ENCODE peak calls at places on chromosomes 2 and 18, in ten cellular contexts. S is HT1080; O is effector CD4-positive, alpha-beta T cell; X is ELF-1; Y is left lobe of liver; W is small intestine; P is RKO; C is A549; E is activated CD4-positive, alpha-beta T cell treated with anti-CD3 and anti-CD28 coated beads, Interleukin-2, amount 10 ng/mL, durations not matched to agents 7 days and 5 days; R is stimulated activated CD8-positive, alpha-beta memory T cell treated with anti-CD3 and anti-CD28 coated beads, Interleukin-7, amount 100 ng/mL, for 24 hours. U is an unnamed sample.

GRCh38 chr2:236717120-236717519 is 147.5 kb downstream of the ACKR3 start:
- DNase-seq in S (no peak), O (no peak), X (no peak), Y (no peak), W (no peak), P (no peak), C (no peak), E (no peak), R (no peak), U (no peak)

GRCh38 chr2:85066874-85067351 is 66.3 kb upstream of the TCF7L1 start:
- DNase-seq in S (peak), O (no peak), X (peak), Y (peak), W (peak), P (peak), C (peak), E (peak), R (peak), U (peak)

GRCh38 chr2:172672999-172673726 is 62.5 kb upstream of the RAPGEF4 start:
- DNase-seq in S (peak), O (no peak), X (no peak), Y (peak), W (peak), P (no peak), C (peak), E (no peak), R (no peak), U (no peak)

GRCh38 chr2:150876201-150877085 is 385.2 kb downstream of the RBM43 start:
- DNase-seq in S (no peak), O (no peak), X (no peak), Y (no peak), W (no peak), P (no peak), C (no peak), E (no peak), R (no peak), U (no peak)

GRCh38 chr2:24919977-24920812 is at the start of gene ADCY3:
- DNase-seq in S (peak), O (peak), X (no peak), Y (no peak), W (peak), P (peak), C (peak), E (peak), R (no peak), U (no peak)

GRCh38 chr2:232520088-232520487 is at the start of gene PRSS56:
- DNase-seq in S (no peak), O (no peak), X (no peak), Y (no peak), W (no peak), P (no peak), C (no peak), E (no peak), R (no peak), U (no peak)

GRCh38 chr2:160041091-160041490 is 21.3 kb downstream of the PLA2R1 start:
- DNase-seq in S (no peak), O (no peak), X (no peak), Y (no peak), W (no peak), P (no peak), C (no peak), E (no peak), R (no peak), U (no peak)

GRCh38 chr2:86238354-86238753 is 39.1 kb downstream of the MRPL35 start:
- DNase-seq in S (no peak), O (no peak), X (no peak), Y (no peak), W (no peak), P (no peak), C (no peak), E (peak), R (no peak), U (no peak)

GRCh38 chr2:172246649-172247048 is 143.9 kb upstream of the DLX2 start:
- DNase-seq in S (peak), O (no peak), X (no peak), Y (no peak), W (no peak), P (peak), C (peak), E (no peak), R (no peak), U (no peak)

GRCh38 chr2:72117029-72117428 is 30.6 kb downstream of the CYP26B1 start:
- DNase-seq in S (no peak), O (no peak), X (no peak), Y (no peak), W (no peak), P (no peak), C (no peak), E (no peak), R (no peak), U (peak)

GRCh38 chr2:71530246-71530986 is 77.1 kb downstream of the DYSF start:
- DNase-seq in S (peak), O (no peak), X (peak), Y (no peak), W (peak), P (peak), C (peak), E (peak), R (no peak), U (no peak)

GRCh38 chr2:178306351-178307073 is 112.2 kb downstream of the OSBPL6 start:
- DNase-seq in S (peak), O (no peak), X (peak), Y (peak), W (peak), P (peak), C (peak), E (peak), R (no peak), U (no peak)

GRCh38 chr2:170685591-170685990 is 29.5 kb upstream of the SP5 start:
- DNase-seq in S (no peak), O (no peak), X (peak), Y (no peak), W (no peak), P (no peak), C (no peak), E (no peak), R (no peak), U (no peak)

GRCh38 chr2:50133766-50134165 is 898.2 kb downstream of the NRXN1 start:
- DNase-seq in S (no peak), O (no peak), X (no peak), Y (no peak), W (no peak), P (no peak), C (no peak), E (no peak), R (no peak), U (no peak)

GRCh38 chr18:62751341-62751821 is 36.0 kb downstream of the PHLPP1 start:
- DNase-seq in S (peak), O (no peak), X (peak), Y (no peak), W (peak), P (no peak), C (no peak), E (no peak), R (no peak), U (no peak)

GRCh38 chr2:204468689-204469429 is 76.4 kb upstream of the PARD3B start:
- DNase-seq in S (peak), O (no peak), X (no peak), Y (no peak), W (no peak), P (no peak), C (no peak), E (no peak), R (no peak), U (no peak)

GRCh38 chr2:128784626-128785306 is 466.1 kb upstream of the HS6ST1 start:
- DNase-seq in S (no peak), O (no peak), X (no peak), Y (peak), W (no peak), P (no peak), C (no peak), E (peak), R (no peak), U (peak)

GRCh38 chr18:2420367-2420766 is 150.9 kb downstream of the METTL4 start:
- DNase-seq in S (no peak), O (no peak), X (no peak), Y (no peak), W (no peak), P (no peak), C (no peak), E (no peak), R (no peak), U (no peak)

GRCh38 chr2:25000503-25001328 is 29.0 kb upstream of the DNAJC27 start:
- DNase-seq in S (peak), O (no peak), X (no peak), Y (no peak), W (no peak), P (peak), C (no peak), E (no peak), R (no peak), U (no peak)

GRCh38 chr2:241901018-241901380 is 31.5 kb downstream of the RTP5 start:
- DNase-seq in S (no peak), O (no peak), X (no peak), Y (peak), W (no peak), P (no peak), C (no peak), E (no peak), R (no peak), U (peak)

GRCh38 chr2:47675196-47675825 is 107.6 kb upstream of the MSH6 start:
- DNase-seq in S (no peak), O (no peak), X (peak), Y (no peak), W (no peak), P (no peak), C (no peak), E (no peak), R (no peak), U (no peak)

GRCh38 chr2:97740590-97741182 is 27.3 kb downstream of the ZAP70 start:
- DNase-seq in S (no peak), O (no peak), X (peak), Y (no peak), W (peak), P (no peak), C (peak), E (peak), R (no peak), U (no peak)

GRCh38 chr18:62537946-62538345 is 15.1 kb downstream of the ZCCHC2 start:
- DNase-seq in S (no peak), O (no peak), X (no peak), Y (no peak), W (no peak), P (no peak), C (no peak), E (no peak), R (no peak), U (no peak)

GRCh38 chr2:76197428-76197827 is 486.7 kb upstream of the GCFC2 start:
- DNase-seq in S (no peak), O (no peak), X (no peak), Y (no peak), W (no peak), P (no peak), C (no peak), E (no peak), R (no peak), U (no peak)

GRCh38 chr2:185700883-185701282 is 37.7 kb upstream of the FSIP2 start:
- DNase-seq in S (no peak), O (no peak), X (no peak), Y (no peak), W (no peak), P (no peak), C (no peak), E (no peak), R (no peak), U (no peak)

GRCh38 chr2:128638741-128639477 is 320.2 kb upstream of the HS6ST1 start:
- DNase-seq in S (no peak), O (no peak), X (peak), Y (peak), W (no peak), P (no peak), C (no peak), E (no peak), R (no peak), U (no peak)

GRCh38 chr2:39492095-39492590 is 55.1 kb upstream of the MAP4K3 start:
- DNase-seq in S (peak), O (no peak), X (no peak), Y (no peak), W (peak), P (peak), C (peak), E (peak), R (no peak), U (no peak)

GRCh38 chr18:54764786-54765185 is 63.5 kb upstream of the RAB27B start:
- DNase-seq in S (no peak), O (no peak), X (no peak), Y (no peak), W (no peak), P (no peak), C (no peak), E (no peak), R (no peak), U (no peak)